ENCODE peak calls at places on chromosomes 5 and 9, in ten cellular contexts. One of them, this sample, is unnamed.

GRCh38 chr9:85431396-85432102 is 310.2 kb downstream of the AGTPBP1 start:
- DNase-seq in RPMI7951: peak; percentile 15
- DNase-seq in amniotic stem cell: no peak
- DNase-seq in adrenal gland: no peak
- DNase-seq in colonic mucosa: no peak
- DNase-seq in smooth muscle cell of the brain vasculature: no peak
- DNase-seq in frontal cortex: no peak
- DNase-seq in NCI-H69: peak; percentile 65
- DNase-seq in GM04504: no peak
- DNase-seq in iPS DF 19.7: no peak
- DNase-seq in this sample: no peak

GRCh38 chr9:1604942-1605560 is 410.1 kb upstream of the SMARCA2 start:
- DNase-seq in RPMI7951: no peak
- DNase-seq in amniotic stem cell: no peak
- DNase-seq in adrenal gland: no peak
- DNase-seq in colonic mucosa: no peak
- DNase-seq in smooth muscle cell of the brain vasculature: no peak
- DNase-seq in frontal cortex: no peak
- DNase-seq in NCI-H69: peak; percentile 54
- DNase-seq in GM04504: no peak
- DNase-seq in iPS DF 19.7: no peak
- DNase-seq in this sample: no peak

GRCh38 chr5:95723632-95724369 is 7.3 kb upstream of the RHOBTB3 start:
- DNase-seq in RPMI7951: no peak
- DNase-seq in amniotic stem cell: no peak
- DNase-seq in adrenal gland: peak; percentile 58
- DNase-seq in colonic mucosa: no peak
- DNase-seq in smooth muscle cell of the brain vasculature: no peak
- DNase-seq in frontal cortex: no peak
- DNase-seq in NCI-H69: peak; percentile 51
- DNase-seq in GM04504: no peak
- DNase-seq in iPS DF 19.7: no peak
- DNase-seq in this sample: no peak

GRCh38 chr9:126724226-126724625 is 80.6 kb upstream of the ZBTB43 start:
- DNase-seq in RPMI7951: peak; percentile 12
- DNase-seq in amniotic stem cell: no peak
- DNase-seq in adrenal gland: no peak
- DNase-seq in colonic mucosa: no peak
- DNase-seq in smooth muscle cell of the brain vasculature: no peak
- DNase-seq in frontal cortex: no peak
- DNase-seq in NCI-H69: no peak
- DNase-seq in GM04504: no peak
- DNase-seq in iPS DF 19.7: no peak
- DNase-seq in this sample: no peak

GRCh38 chr5:148653840-148654781 is at the start of gene HTR4:
- DNase-seq in RPMI7951: no peak
- DNase-seq in amniotic stem cell: no peak
- DNase-seq in adrenal gland: no peak
- DNase-seq in colonic mucosa: peak; percentile 68
- DNase-seq in smooth muscle cell of the brain vasculature: no peak
- DNase-seq in frontal cortex: no peak
- DNase-seq in NCI-H69: peak; percentile 17
- DNase-seq in GM04504: no peak
- DNase-seq in iPS DF 19.7: no peak
- DNase-seq in this sample: no peak

GRCh38 chr5:90099099-90099498 is 310.5 kb downstream of the CETN3 start:
- DNase-seq in RPMI7951: no peak
- DNase-seq in amniotic stem cell: no peak
- DNase-seq in adrenal gland: no peak
- DNase-seq in colonic mucosa: no peak
- DNase-seq in smooth muscle cell of the brain vasculature: no peak
- DNase-seq in frontal cortex: no peak
- DNase-seq in NCI-H69: no peak
- DNase-seq in GM04504: no peak
- DNase-seq in iPS DF 19.7: no peak
- DNase-seq in this sample: no peak

GRCh38 chr5:147407094-147407681 is 102.7 kb downstream of the DPYSL3 start:
- DNase-seq in RPMI7951: peak; percentile 78
- DNase-seq in amniotic stem cell: no peak
- DNase-seq in adrenal gland: no peak
- DNase-seq in colonic mucosa: no peak
- DNase-seq in smooth muscle cell of the brain vasculature: no peak
- DNase-seq in frontal cortex: no peak
- DNase-seq in NCI-H69: no peak
- DNase-seq in GM04504: no peak
- DNase-seq in iPS DF 19.7: no peak
- DNase-seq in this sample: peak; percentile 70

GRCh38 chr5:61951295-61951694 is 354.7 kb upstream of the KIF2A start:
- DNase-seq in RPMI7951: no peak
- DNase-seq in amniotic stem cell: no peak
- DNase-seq in adrenal gland: no peak
- DNase-seq in colonic mucosa: no peak
- DNase-seq in smooth muscle cell of the brain vasculature: no peak
- DNase-seq in frontal cortex: no peak
- DNase-seq in NCI-H69: no peak
- DNase-seq in GM04504: no peak
- DNase-seq in iPS DF 19.7: no peak
- DNase-seq in this sample: no peak

GRCh38 chr9:114083693-114084092 is 5.6 kb upstream of the AMBP start:
- DNase-seq in RPMI7951: no peak
- DNase-seq in amniotic stem cell: no peak
- DNase-seq in adrenal gland: no peak
- DNase-seq in colonic mucosa: no peak
- DNase-seq in smooth muscle cell of the brain vasculature: no peak
- DNase-seq in frontal cortex: no peak
- DNase-seq in NCI-H69: no peak
- DNase-seq in GM04504: no peak
- DNase-seq in iPS DF 19.7: no peak
- DNase-seq in this sample: no peak

GRCh38 chr5:11903121-11903613 is 1.1 kb downstream of the CTNND2 start:
- DNase-seq in RPMI7951: no peak
- DNase-seq in amniotic stem cell: no peak
- DNase-seq in adrenal gland: no peak
- DNase-seq in colonic mucosa: no peak
- DNase-seq in smooth muscle cell of the brain vasculature: no peak
- DNase-seq in frontal cortex: peak; percentile 24
- DNase-seq in NCI-H69: peak; percentile 39
- DNase-seq in GM04504: no peak
- DNase-seq in iPS DF 19.7: no peak
- DNase-seq in this sample: no peak

GRCh38 chr5:154842689-154843530 is 7.5 kb downstream of the FAXDC2 start:
- DNase-seq in RPMI7951: no peak
- DNase-seq in amniotic stem cell: no peak
- DNase-seq in adrenal gland: no peak
- DNase-seq in colonic mucosa: no peak
- DNase-seq in smooth muscle cell of the brain vasculature: no peak
- DNase-seq in frontal cortex: no peak
- DNase-seq in NCI-H69: no peak
- DNase-seq in GM04504: no peak
- DNase-seq in iPS DF 19.7: no peak
- DNase-seq in this sample: no peak

GRCh38 chr9:88950341-88951141 is 40.7 kb upstream of the S1PR3 start:
- DNase-seq in RPMI7951: peak; percentile 44
- DNase-seq in amniotic stem cell: peak; percentile 40
- DNase-seq in adrenal gland: no peak
- DNase-seq in colonic mucosa: no peak
- DNase-seq in smooth muscle cell of the brain vasculature: no peak
- DNase-seq in frontal cortex: no peak
- DNase-seq in NCI-H69: no peak
- DNase-seq in GM04504: no peak
- DNase-seq in iPS DF 19.7: no peak
- DNase-seq in this sample: no peak

GRCh38 chr5:170449232-170449631 is 54.6 kb upstream of the KCNIP1 start:
- DNase-seq in RPMI7951: no peak
- DNase-seq in amniotic stem cell: no peak
- DNase-seq in adrenal gland: no peak
- DNase-seq in colonic mucosa: no peak
- DNase-seq in smooth muscle cell of the brain vasculature: no peak
- DNase-seq in frontal cortex: no peak
- DNase-seq in NCI-H69: no peak
- DNase-seq in GM04504: no peak
- DNase-seq in iPS DF 19.7: no peak
- DNase-seq in this sample: no peak

GRCh38 chr5:170534177-170534576 is 30.4 kb downstream of the KCNIP1 start:
- DNase-seq in RPMI7951: no peak
- DNase-seq in amniotic stem cell: no peak
- DNase-seq in adrenal gland: no peak
- DNase-seq in colonic mucosa: no peak
- DNase-seq in smooth muscle cell of the brain vasculature: no peak
- DNase-seq in frontal cortex: no peak
- DNase-seq in NCI-H69: peak; percentile 74
- DNase-seq in GM04504: no peak
- DNase-seq in iPS DF 19.7: no peak
- DNase-seq in this sample: no peak

GRCh38 chr5:43702815-43703214 is 99.8 kb downstream of the NNT start:
- DNase-seq in RPMI7951: peak; percentile 24
- DNase-seq in amniotic stem cell: no peak
- DNase-seq in adrenal gland: no peak
- DNase-seq in colonic mucosa: no peak
- DNase-seq in smooth muscle cell of the brain vasculature: no peak
- DNase-seq in frontal cortex: no peak
- DNase-seq in NCI-H69: peak; percentile 91
- DNase-seq in GM04504: peak; percentile 70
- DNase-seq in iPS DF 19.7: no peak
- DNase-seq in this sample: no peak

GRCh38 chr5:57863661-57864060 is 381.1 kb upstream of the ACTBL2 start:
- DNase-seq in RPMI7951: peak; percentile 79
- DNase-seq in amniotic stem cell: peak; percentile 45
- DNase-seq in adrenal gland: no peak
- DNase-seq in colonic mucosa: no peak
- DNase-seq in smooth muscle cell of the brain vasculature: no peak
- DNase-seq in frontal cortex: no peak
- DNase-seq in NCI-H69: peak; percentile 27
- DNase-seq in GM04504: peak; percentile 82
- DNase-seq in iPS DF 19.7: no peak
- DNase-seq in this sample: peak; percentile 77

GRCh38 chr9:134224130-134224826 is 59.9 kb upstream of the RNU6ATAC start:
- DNase-seq in RPMI7951: no peak
- DNase-seq in amniotic stem cell: no peak
- DNase-seq in adrenal gland: no peak
- DNase-seq in colonic mucosa: no peak
- DNase-seq in smooth muscle cell of the brain vasculature: no peak
- DNase-seq in frontal cortex: no peak
- DNase-seq in NCI-H69: no peak
- DNase-seq in GM04504: no peak
- DNase-seq in iPS DF 19.7: no peak
- DNase-seq in this sample: no peak

GRCh38 chr5:145846087-145846486 is 10.9 kb upstream of the PRELID2 start:
- DNase-seq in RPMI7951: no peak
- DNase-seq in amniotic stem cell: no peak
- DNase-seq in adrenal gland: no peak
- DNase-seq in colonic mucosa: no peak
- DNase-seq in smooth muscle cell of the brain vasculature: no peak
- DNase-seq in frontal cortex: no peak
- DNase-seq in NCI-H69: no peak
- DNase-seq in GM04504: no peak
- DNase-seq in iPS DF 19.7: no peak
- DNase-seq in this sample: no peak

GRCh38 chr5:118434522-118434921 is 553.8 kb downstream of the DTWD2 start:
- DNase-seq in RPMI7951: no peak
- DNase-seq in amniotic stem cell: no peak
- DNase-seq in adrenal gland: no peak
- DNase-seq in colonic mucosa: no peak
- DNase-seq in smooth muscle cell of the brain vasculature: no peak
- DNase-seq in frontal cortex: no peak
- DNase-seq in NCI-H69: no peak
- DNase-seq in GM04504: no peak
- DNase-seq in iPS DF 19.7: no peak
- DNase-seq in this sample: no peak

GRCh38 chr9:86041331-86041741 is 58.0 kb downstream of the GOLM1 start:
- DNase-seq in RPMI7951: no peak
- DNase-seq in amniotic stem cell: no peak
- DNase-seq in adrenal gland: no peak
- DNase-seq in colonic mucosa: no peak
- DNase-seq in smooth muscle cell of the brain vasculature: no peak
- DNase-seq in frontal cortex: no peak
- DNase-seq in NCI-H69: no peak
- DNase-seq in GM04504: peak; percentile 20
- DNase-seq in iPS DF 19.7: no peak
- DNase-seq in this sample: no peak

This sample was measured in AG04449.